ENCODE peak calls at places on chromosomes 5 and 9, in four cellular contexts. Z is breast epithelium, X is esophagus muscularis mucosa, I is sigmoid colon. U is an unnamed sample.

GRCh38 chr9:100064872-100065581 is 33.8 kb downstream of the ERP44 start:
- DNase-seq in Z (no peak), X (no peak), I (no peak), U (no peak)

GRCh38 chr5:55603947-55604346 is 69.2 kb upstream of the PLPP1 start:
- DNase-seq in Z (no peak), X (peak; percentile 10), I (no peak), U (no peak)

GRCh38 chr5:922041-922744 is 29.5 kb downstream of the TRIP13 start:
- DNase-seq in Z (no peak), X (no peak), I (no peak), U (peak; percentile 53)

GRCh38 chr9:128243486-128244415 is 32.1 kb downstream of the GOLGA2 start:
- DNase-seq in Z (no peak), X (no peak), I (peak; percentile 75), U (no peak)

GRCh38 chr5:68148096-68148495 is 67.5 kb upstream of the PIK3R1 start:
- DNase-seq in Z (no peak), X (no peak), I (no peak), U (no peak)

GRCh38 chr9:36486933-36487481 is 85.7 kb upstream of the MELK start:
- DNase-seq in Z (peak; percentile 19), X (no peak), I (peak; percentile 76), U (peak; percentile 94)

GRCh38 chr5:134051305-134051704 is 46.5 kb upstream of the VDAC1 start:
- DNase-seq in Z (no peak), X (no peak), I (no peak), U (no peak)

GRCh38 chr5:58786904-58787303 is 204.0 kb downstream of the RAB3C start:
- DNase-seq in Z (no peak), X (no peak), I (no peak), U (no peak)

GRCh38 chr9:132946624-132947295 is 2.3 kb upstream of the TSC1 start:
- DNase-seq in Z (no peak), X (no peak), I (no peak), U (no peak)

GRCh38 chr5:23024470-23024869 is 171.3 kb upstream of the CDH12 start:
- DNase-seq in Z (no peak), X (no peak), I (no peak), U (no peak)

GRCh38 chr9:89384783-89385182 is 66.5 kb downstream of the SECISBP2 start:
- DNase-seq in Z (no peak), X (no peak), I (no peak), U (peak; percentile 72)

GRCh38 chr9:126860757-126861466 is 473 bp downstream of the ZBTB34 start:
- DNase-seq in Z (no peak), X (no peak), I (no peak), U (peak; percentile 87)

GRCh38 chr5:89265511-89266169 is 382.7 kb upstream of the MEF2C start:
- DNase-seq in Z (no peak), X (no peak), I (no peak), U (no peak)

GRCh38 chr5:158023266-158023665 is 164.3 kb upstream of the CLINT1 start:
- DNase-seq in Z (no peak), X (peak; percentile 60), I (no peak), U (no peak)

GRCh38 chr5:80122599-80122998 is 87.5 kb downstream of the THBS4 start:
- DNase-seq in Z (no peak), X (no peak), I (no peak), U (no peak)

GRCh38 chr5:90940227-90940995 is 381.8 kb downstream of the ADGRV1 start:
- DNase-seq in Z (peak; percentile 20), X (no peak), I (no peak), U (no peak)

GRCh38 chr5:151215546-151215880 is 8.4 kb downstream of the CCDC69 start:
- DNase-seq in Z (no peak), X (no peak), I (no peak), U (no peak)

GRCh38 chr5:154518438-154518867 is 40.4 kb upstream of the HAND1 start:
- DNase-seq in Z (no peak), X (no peak), I (no peak), U (no peak)

GRCh38 chr5:31987985-31988710 is 186.0 kb downstream of the GOLPH3 start:
- DNase-seq in Z (no peak), X (no peak), I (no peak), U (peak; percentile 15)

GRCh38 chr5:74641778-74642542 is 1.4 kb upstream of the ENC1 start:
- DNase-seq in Z (no peak), X (no peak), I (no peak), U (peak; percentile 86)

GRCh38 chr9:116269250-116269649 is 115.7 kb downstream of the PAPPA start:
- DNase-seq in Z (no peak), X (no peak), I (no peak), U (no peak)

GRCh38 chr5:92907914-92908606 is 673.0 kb downstream of the NR2F1-AS1 start:
- DNase-seq in Z (no peak), X (no peak), I (no peak), U (no peak)

GRCh38 chr5:140039561-140039960 is 3.5 kb downstream of the NRG2 start:
- DNase-seq in Z (peak; percentile 60), X (no peak), I (no peak), U (no peak)

GRCh38 chr9:106420511-106420944 is 442.4 kb upstream of the ZNF462 start:
- DNase-seq in Z (peak; percentile 20), X (no peak), I (no peak), U (no peak)

GRCh38 chr5:56247596-56247995 is 14.5 kb upstream of the ANKRD55 start:
- DNase-seq in Z (no peak), X (no peak), I (no peak), U (no peak)

GRCh38 chr5:133227082-133227481 is 175.3 kb downstream of the HSPA4 start:
- DNase-seq in Z (peak; percentile 16), X (no peak), I (no peak), U (no peak)

GRCh38 chr5:110900829-110901228 is 162.0 kb downstream of the SLC25A46 start:
- DNase-seq in Z (no peak), X (no peak), I (no peak), U (no peak)

GRCh38 chr5:146451411-146451810 is 4.3 kb downstream of the TCERG1 start:
- DNase-seq in Z (no peak), X (no peak), I (no peak), U (no peak)

GRCh38 chr9:130116346-130116745 is 55.9 kb upstream of the NCS1 start:
- DNase-seq in Z (no peak), X (no peak), I (no peak), U (peak; percentile 49)

GRCh38 chr5:148343049-148343413 is 7.7 kb downstream of the SPINK9 start:
- DNase-seq in Z (no peak), X (no peak), I (no peak), U (no peak)

GRCh38 chr9:88236531-88237453 is 98.5 kb upstream of the SPATA31C2 start:
- DNase-seq in Z (peak; percentile 38), X (no peak), I (peak; percentile 78), U (no peak)

GRCh38 chr5:132221781-132222648 is 5.6 kb downstream of the P4HA2 start:
- DNase-seq in Z (no peak), X (no peak), I (peak; percentile 94), U (peak; percentile 41)

GRCh38 chr9:128214571-128215490 is 11.7 kb downstream of the DNM1 start:
- DNase-seq in Z (no peak), X (no peak), I (no peak), U (no peak)

GRCh38 chr5:149999359-149999758 is 1.1 kb downstream of the TIGD6 start:
- DNase-seq in Z (no peak), X (no peak), I (no peak), U (no peak)

GRCh38 chr5:131984945-131985665 is 26.4 kb downstream of the ACSL6 start:
- DNase-seq in Z (no peak), X (no peak), I (no peak), U (peak; percentile 47)

GRCh38 chr5:107792940-107793339 is 122.2 kb upstream of the EFNA5 start:
- DNase-seq in Z (no peak), X (no peak), I (no peak), U (no peak)

GRCh38 chr9:69471433-69471832 is 146.4 kb downstream of the ENTREP1 start:
- DNase-seq in Z (no peak), X (no peak), I (no peak), U (no peak)

GRCh38 chr9:75979362-75979761 is 88.9 kb downstream of the PCSK5 start:
- DNase-seq in Z (no peak), X (no peak), I (no peak), U (no peak)
- TF ChIP-seq CTCF in Z (no peak), X (no peak), I (no peak), U (no peak)

DNA sequence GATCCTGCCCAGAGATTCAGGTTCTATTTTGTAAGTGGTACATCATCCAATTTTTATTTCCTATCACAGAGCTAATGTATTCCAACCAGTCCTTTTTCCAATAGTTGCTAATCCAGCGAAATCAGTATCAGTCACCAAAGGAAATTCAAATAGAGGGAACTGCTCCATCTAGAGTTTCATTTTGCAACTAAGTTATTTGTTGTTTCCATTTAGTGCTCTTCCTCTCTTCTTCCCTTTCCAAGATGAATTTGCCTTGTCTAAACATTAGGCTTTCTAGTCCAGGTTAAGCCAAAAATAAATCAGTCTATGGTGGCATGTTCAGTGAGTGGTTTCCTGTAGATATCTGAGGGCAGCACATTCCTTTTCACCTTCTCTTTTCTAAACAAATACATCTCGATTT is 79.8 kb upstream of the SPATA31D4 start:
- DNase-seq in Z (no peak), X (no peak), I (no peak), U (no peak)
- TF ChIP-seq POLR2AphosphoS5 in Z (no peak), X (no peak), I (no peak), U (no peak)

DNA sequence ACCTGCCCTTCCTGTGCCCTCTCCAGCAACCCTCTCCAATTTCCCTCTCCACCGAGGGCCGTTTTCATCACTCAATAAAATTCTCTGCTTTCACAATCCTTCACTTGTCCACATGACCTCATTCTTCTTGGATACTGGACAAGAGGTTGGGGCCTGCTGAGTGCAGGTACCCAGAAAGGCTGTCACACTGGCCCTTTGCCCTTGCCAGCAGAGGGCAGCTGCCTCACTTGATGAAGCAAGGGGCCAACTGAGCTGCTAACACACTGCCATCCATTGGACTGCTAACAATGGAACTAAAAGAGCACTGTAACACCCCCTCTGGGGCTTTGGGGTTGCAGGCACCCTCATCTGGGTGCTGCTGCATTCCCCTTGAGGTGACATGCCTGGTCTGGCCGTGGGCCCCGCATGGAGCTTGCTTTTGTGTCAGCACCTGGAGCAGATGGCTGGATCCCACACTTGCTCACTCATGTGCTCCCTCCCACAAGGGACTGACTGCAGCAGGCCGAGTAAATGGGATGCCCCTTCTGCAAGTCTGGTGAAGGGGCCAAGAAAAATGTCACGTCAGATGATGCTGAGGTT is 308.1 kb upstream of the ADCY2 start:
- DNase-seq in Z (no peak), X (no peak), I (no peak), U (no peak)
- TF ChIP-seq CTCF in Z (no peak), X (no peak), I (no peak), U (no peak)

GRCh38 chr5:124061663-124062062 is 549.7 kb downstream of the CSNK1G3 start:
- DNase-seq in Z (no peak), X (no peak), I (peak; percentile 67), U (no peak)
- TF ChIP-seq POLR2AphosphoS5 in Z (no peak), X (no peak), I (no peak), U (no peak)

GRCh38 chr9:137350696-137351584 is 48.9 kb upstream of the NRARP start:
- DNase-seq in Z (no peak), X (no peak), I (no peak), U (no peak)
- TF ChIP-seq CTCF in Z (no peak), X (no peak), I (no peak), U (no peak)

GRCh38 chr5:126438267-126438666 is 15.1 kb downstream of the GRAMD2B start:
- DNase-seq in Z (no peak), X (no peak), I (no peak), U (no peak)
- TF ChIP-seq POLR2AphosphoS5 in Z (no peak), X (no peak), I (no peak), U (no peak)

GRCh38 chr9:114096866-114097612 is 2.1 kb downstream of the KIF12 start:
- DNase-seq in Z (no peak), X (no peak), I (no peak), U (peak; percentile 43)
- TF ChIP-seq CTCF in Z (no peak), X (no peak), I (no peak), U (no peak)